ENCODE peak calls at places on chromosomes 11 and 22, in four cellular contexts. R, I, E and D are unnamed samples.

GRCh38 chr22:42743501-42743991 is 22.9 kb upstream of the A4GALT start:
- DNase-seq in R (no peak), I (no peak), E (peak), D (no peak)

GRCh38 chr11:94583885-94584500 is 16.8 kb downstream of the PIWIL4 start:
- DNase-seq in R (no peak), I (no peak), E (no peak), D (no peak)

GRCh38 chr11:80593981-80594380 is 1153.2 kb upstream of the TENM4 start:
- DNase-seq in R (peak), I (no peak), E (peak), D (peak)

GRCh38 chr11:17578958-17579357 is 31.9 kb downstream of the OTOG start:
- DNase-seq in R (no peak), I (no peak), E (no peak), D (no peak)

GRCh38 chr22:45843030-45843429 is 133.9 kb downstream of the WNT7B start:
- DNase-seq in R (no peak), I (no peak), E (no peak), D (no peak)

GRCh38 chr11:6721343-6721742 is 38.2 kb upstream of the MRPL17 start:
- DNase-seq in R (no peak), I (no peak), E (no peak), D (no peak)

GRCh38 chr11:124717786-124718634 is 21.7 kb upstream of the NRGN start:
- DNase-seq in R (peak), I (peak), E (no peak), D (no peak)

GRCh38 chr22:26887456-26887855 is 230.1 kb downstream of the MIAT start:
- DNase-seq in R (peak), I (no peak), E (peak), D (no peak)

GRCh38 chr11:64053699-64054098 is 18.0 kb downstream of the FLRT1 start:
- DNase-seq in R (no peak), I (no peak), E (no peak), D (no peak)

GRCh38 chr11:59114344-59114743 is 7.3 kb downstream of the FAM111B start:
- DNase-seq in R (no peak), I (no peak), E (no peak), D (no peak)

GRCh38 chr11:76578655-76579046 is 91.9 kb downstream of the LRRC32 start:
- DNase-seq in R (no peak), I (no peak), E (no peak), D (no peak)

GRCh38 chr11:121451982-121452608 is at the start of gene SORL1:
- DNase-seq in R (peak), I (peak), E (peak), D (peak)

GRCh38 chr11:93099811-93100210 is 98.0 kb downstream of the SLC36A4 start:
- DNase-seq in R (no peak), I (no peak), E (no peak), D (no peak)

GRCh38 chr11:70578831-70579230 is 180.5 kb downstream of the CTTN start:
- DNase-seq in R (no peak), I (no peak), E (no peak), D (no peak)

GRCh38 chr11:125995313-125995712 is 49.5 kb downstream of the VSIG10L2 start:
- DNase-seq in R (no peak), I (peak), E (no peak), D (no peak)

GRCh38 chr11:27174026-27174425 is 133.4 kb downstream of the BBOX1 start:
- DNase-seq in R (no peak), I (no peak), E (no peak), D (no peak)

GRCh38 chr22:42366815-42367581 is 65.2 kb downstream of the NFAM1 start:
- DNase-seq in R (no peak), I (no peak), E (no peak), D (no peak)

GRCh38 chr11:3894128-3894731 is 38.8 kb downstream of the STIM1 start:
- DNase-seq in R (no peak), I (peak), E (no peak), D (no peak)

GRCh38 chr22:45768490-45768889 is 96.9 kb downstream of the ATXN10 start:
- DNase-seq in R (no peak), I (no peak), E (no peak), D (no peak)

GRCh38 chr22:41910599-41911291 is 4.1 kb downstream of the SHISA8 start:
- DNase-seq in R (no peak), I (peak), E (peak), D (no peak)

GRCh38 chr11:129239207-129239606 is 47.1 kb upstream of the ARHGAP32 start:
- DNase-seq in R (no peak), I (no peak), E (no peak), D (no peak)

GRCh38 chr11:64519541-64519940 is 71.5 kb upstream of the SLC22A12 start:
- DNase-seq in R (no peak), I (no peak), E (no peak), D (no peak)

GRCh38 chr11:120217941-120218694 is 7.3 kb downstream of the OAF start:
- DNase-seq in R (no peak), I (no peak), E (no peak), D (no peak)

GRCh38 chr22:22380098-22381030 is 128.2 kb downstream of the ZNF280B start:
- DNase-seq in R (peak), I (no peak), E (no peak), D (peak)

GRCh38 chr22:17781319-17782031 is 7.2 kb upstream of the BID start:
- DNase-seq in R (peak), I (peak), E (peak), D (peak)

GRCh38 chr11:94769897-94770296 is 1.7 kb downstream of the AMOTL1 start:
- DNase-seq in R (peak), I (no peak), E (no peak), D (no peak)

GRCh38 chr11:73192272-73192671 is 25.8 kb upstream of the P2RY2 start:
- DNase-seq in R (no peak), I (peak), E (peak), D (peak)

GRCh38 chr22:22103078-22103593 is 120.5 kb upstream of the TOP3B start:
- DNase-seq in R (peak), I (peak), E (no peak), D (no peak)

GRCh38 chr11:970319-970871 is 44.7 kb downstream of the AP2A2 start:
- DNase-seq in R (no peak), I (peak), E (no peak), D (no peak)

GRCh38 chr11:74269161-74269809 is 42.2 kb downstream of the P4HA3 start:
- DNase-seq in R (no peak), I (peak), E (no peak), D (no peak)

GRCh38 chr11:95108671-95109551 is 19.3 kb downstream of the ENDOD1 start:
- DNase-seq in R (no peak), I (no peak), E (no peak), D (no peak)

GRCh38 chr11:130947889-130948288 is 31.6 kb upstream of the SNX19 start:
- DNase-seq in R (no peak), I (no peak), E (no peak), D (no peak)